ENCODE peak calls at places on chromosomes 4 and X, in eight cellular contexts. V is kidney; W is GM12864; Q is AG10803; X is HFF-Myc; S is CD4-positive, alpha-beta memory T cell; O is HL-60; Y is mesendoderm. L is an unnamed sample.

GRCh38 chr4:95409127-95409526 is 139.6 kb downstream of the UNC5C start:
- DNase-seq in W (no peak), O (no peak), V (no peak), Y (no peak), X (no peak), Q (no peak), S (no peak), L (no peak)

GRCh38 chrX:14616876-14617275 is 87.5 kb downstream of the GLRA2 start:
- DNase-seq in Q (peak; percentile 93), Y (peak; percentile 6), W (no peak), O (no peak), V (no peak), S (no peak), X (no peak), L (peak; percentile 2)

GRCh38 chrX:47199286-47199685 is 5.7 kb downstream of the UBA1 start:
- DNase-seq in Y (no peak), S (no peak), V (no peak), W (no peak), O (no peak), X (no peak), Q (no peak), L (no peak)

GRCh38 chrX:49282647-49283011 is 13.0 kb downstream of the PPP1R3F start:
- DNase-seq in S (no peak), Q (peak; percentile 22), O (no peak), W (no peak), X (peak; percentile 15), V (no peak), Y (peak; percentile 81), L (peak; percentile 35)

GRCh38 chr4:154566639-154567204 is 3.9 kb downstream of the FGB start:
- DNase-seq in Q (no peak), O (no peak), S (no peak), Y (no peak), V (no peak), X (no peak), W (no peak), L (no peak)

GRCh38 chrX:136953867-136954787 is 73.6 kb upstream of the RBMX start:
- DNase-seq in Y (peak; percentile 68), W (peak; percentile 58), V (peak; percentile 75), O (peak; percentile 80), S (peak; percentile 50), X (peak; percentile 25), Q (peak; percentile 67), L (peak; percentile 87)

GRCh38 chr4:169664615-169665014 is 44.2 kb downstream of the CLCN3 start:
- DNase-seq in X (no peak), O (no peak), Q (peak; percentile 18), W (no peak), S (no peak), Y (no peak), V (no peak), L (peak; percentile 94)

GRCh38 chr4:73388887-73389286 is 15.2 kb upstream of the ALB start:
- DNase-seq in Y (no peak), X (no peak), Q (no peak), V (no peak), W (no peak), S (no peak), O (no peak), L (no peak)

GRCh38 chr4:66160606-66161005 is 490.3 kb upstream of the EPHA5 start:
- DNase-seq in V (no peak), X (no peak), S (no peak), Q (no peak), Y (no peak), W (no peak), O (no peak), L (no peak)

GRCh38 chr4:37884855-37885487 is 5.9 kb upstream of the TBC1D1 start:
- DNase-seq in V (no peak), Q (no peak), W (no peak), X (no peak), S (no peak), Y (no peak), O (no peak), L (no peak)

GRCh38 chr4:31094474-31094873 is 374.3 kb downstream of the PCDH7 start:
- DNase-seq in W (no peak), O (no peak), Y (no peak), Q (no peak), V (no peak), X (no peak), S (no peak), L (no peak)

GRCh38 chrX:101417981-101418841 is 10.2 kb downstream of the HNRNPH2 start:
- DNase-seq in V (peak; percentile 84), S (peak; percentile 29), W (no peak), O (peak; percentile 48), X (no peak), Q (peak; percentile 49), Y (peak; percentile 77), L (peak; percentile 43)

GRCh38 chr4:2390780-2391490 is 27.5 kb downstream of the ZFYVE28 start:
- DNase-seq in O (no peak), X (no peak), Y (no peak), V (no peak), W (no peak), Q (no peak), S (no peak), L (no peak)

GRCh38 chrX:135596495-135596894 is 76.0 kb downstream of the INTS6L start:
- DNase-seq in Y (peak; percentile 25), W (no peak), Q (peak; percentile 11), O (peak; percentile 45), S (peak; percentile 29), X (no peak), V (peak; percentile 67), L (peak; percentile 61)

GRCh38 chr4:75530556-75531322 is 16.5 kb downstream of the THAP6 start:
- DNase-seq in X (no peak), O (no peak), S (no peak), Y (no peak), Q (no peak), V (no peak), W (no peak), L (no peak)

GRCh38 chrX:137166591-137166990 is 132.8 kb upstream of the GPR101 start:
- DNase-seq in X (no peak), S (no peak), W (no peak), O (no peak), Q (no peak), V (no peak), Y (peak; percentile 34), L (peak; percentile 37)

GRCh38 chrX:8025705-8026104 is 98.5 kb upstream of the PNPLA4 start:
- DNase-seq in Q (no peak), X (no peak), S (no peak), Y (no peak), W (no peak), V (no peak), O (no peak), L (no peak)

GRCh38 chr4:25535278-25535677 is 120.4 kb upstream of the SLC34A2 start:
- DNase-seq in Y (peak; percentile 86), S (no peak), O (no peak), Q (no peak), W (no peak), V (no peak), X (no peak), L (peak; percentile 28)

GRCh38 chr4:176791591-176792347 is 953 bp downstream of the VEGFC start:
- DNase-seq in Y (peak; percentile 28), W (no peak), O (no peak), X (no peak), Q (peak; percentile 55), S (no peak), V (peak; percentile 72), L (peak; percentile 6)

GRCh38 chr4:185654965-185655554 is 119.8 kb upstream of the PDLIM3 start:
- DNase-seq in O (no peak), V (no peak), X (no peak), Q (no peak), S (no peak), Y (no peak), W (no peak), L (no peak)

GRCh38 chr4:10656988-10657387 is 27.6 kb downstream of the CLNK start:
- DNase-seq in X (no peak), W (no peak), Q (no peak), O (no peak), S (no peak), V (no peak), Y (peak; percentile 44), L (no peak)

DNA sequence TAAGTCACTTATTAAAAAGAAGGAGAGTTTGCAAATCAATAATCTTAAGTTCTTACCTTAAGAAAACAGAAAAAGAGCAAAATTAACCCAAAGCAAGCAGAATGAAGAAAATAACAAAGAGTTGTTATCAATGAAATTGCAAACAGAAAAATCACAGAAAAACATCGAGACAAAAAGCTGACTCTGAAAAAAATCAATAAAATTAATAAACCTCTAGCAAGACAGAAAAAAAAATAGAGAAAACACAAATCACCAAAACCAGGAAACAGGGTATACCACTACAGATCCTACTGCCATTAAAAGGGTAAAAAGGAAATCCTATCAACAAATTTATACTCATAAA is 17.3 kb upstream of the RBM41 start:
- DNase-seq in X (no peak), V (no peak), Y (no peak), Q (no peak), S (no peak), W (no peak), O (no peak), L (no peak)
- H3K4me3 ChIP-seq in X (no peak overlapping the region), V (no peak overlapping the region), Y (no peak overlapping the region), Q (no peak overlapping the region), S (no peak overlapping the region), W (no peak overlapping the region), O (no peak overlapping the region), L (no peak overlapping the region)

GRCh38 chrX:119482041-119482440 is 13.8 kb downstream of the SLC25A5 start:
- DNase-seq in X (no peak), Y (no peak), S (no peak), V (no peak), O (no peak), Q (no peak), W (no peak), L (no peak)
- H3K4me3 ChIP-seq in X (peak overlapping the region; percentile 19), Y (no peak overlapping the region), S (peak overlapping the region; percentile 12), V (no peak overlapping the region), O (peak overlapping the region; percentile 29), Q (peak overlapping the region; percentile 53), W (no peak overlapping the region), L (peak overlapping the region; percentile 21)

GRCh38 chrX:33205321-33205720 is 6.0 kb downstream of the DMD start:
- DNase-seq in O (no peak), S (no peak), V (no peak), W (no peak), Q (no peak), Y (no peak), X (no peak), L (no peak)

GRCh38 chrX:33207056-33207455 is 4.3 kb downstream of the DMD start:
- DNase-seq in W (no peak), V (no peak), X (no peak), Y (no peak), Q (no peak), O (no peak), S (no peak), L (no peak)

GRCh38 chrX:33211356-33212254 is at the start of gene DMD:
- DNase-seq in V (peak; percentile 39), W (no peak), Y (peak; percentile 55), S (no peak), O (no peak), Q (peak; percentile 1), X (no peak), L (no peak)

GRCh38 chrX:33204889-33205288 is 6.5 kb downstream of the DMD start:
- DNase-seq in W (no peak), Y (no peak), Q (no peak), O (no peak), X (no peak), S (no peak), V (no peak), L (no peak)

GRCh38 chrX:33210156-33210555 is 1.2 kb downstream of the DMD start:
- DNase-seq in V (no peak), Y (no peak), W (no peak), X (no peak), O (no peak), S (no peak), Q (no peak), L (no peak)
- H3K4me3 ChIP-seq in V (no peak overlapping the region), Y (no peak overlapping the region), W (no peak overlapping the region), X (no peak overlapping the region), O (no peak overlapping the region), S (no peak overlapping the region), Q (no peak overlapping the region), L (no peak overlapping the region)

GRCh38 chr4:68348577-68348976 is 1.3 kb downstream of the YTHDC1 start:
- DNase-seq in X (no peak), Q (no peak), Y (no peak), O (no peak), S (no peak), W (no peak), V (no peak), L (no peak)
- H3K4me3 ChIP-seq in X (peak overlapping the region; percentile 74), Q (peak overlapping the region; percentile 77), Y (peak overlapping the region; percentile 79), O (peak overlapping the region; percentile 82), S (peak overlapping the region; percentile 89), W (peak overlapping the region; percentile 85), V (peak overlapping the region; percentile 94), L (peak overlapping the region; percentile 74)